ENCODE peak calls at places on chromosomes 6 and 20, in four cellular contexts. G, D, Z and O are unnamed samples.
A peak's percentile ranks its signal among the peaks of the same experiment; 100 is the strongest.

GRCh38 chr6:12592634-12593033 is 123.9 kb upstream of the PHACTR1 start:
- DNase-seq in Z (no peak), G (no peak), D (no peak), O (no peak)

GRCh38 chr6:21354805-21355238 is 238.7 kb upstream of the SOX4 start:
- DNase-seq in Z (no peak), D (no peak), G (no peak), O (no peak)

GRCh38 chr20:50676888-50677287 is 14.5 kb downstream of the RIPOR3 start:
- DNase-seq in G (no peak), D (no peak), Z (no peak), O (no peak)

GRCh38 chr6:135985471-135985870 is 134.0 kb downstream of the PDE7B start:
- DNase-seq in G (no peak), Z (no peak), D (no peak), O (no peak)

GRCh38 chr6:165889636-165890403 is 226.8 kb upstream of the PDE10A start:
- DNase-seq in D (no peak), G (peak; percentile 25), Z (no peak), O (no peak)

GRCh38 chr6:25424303-25424702 is 145.1 kb downstream of the CARMIL1 start:
- DNase-seq in Z (no peak), D (no peak), G (no peak), O (no peak)

GRCh38 chr20:51930775-51931174 is 128.5 kb upstream of the SALL4 start:
- DNase-seq in D (peak; percentile 11), Z (peak; percentile 50), G (peak; percentile 23), O (no peak)

GRCh38 chr6:162705736-162706135 is 21.8 kb downstream of the PRKN start:
- DNase-seq in G (no peak), D (no peak), Z (no peak), O (no peak)

GRCh38 chr6:109393882-109394281 is 11.6 kb upstream of the CD164 start:
- DNase-seq in D (no peak), Z (no peak), G (no peak), O (no peak)

DNA sequence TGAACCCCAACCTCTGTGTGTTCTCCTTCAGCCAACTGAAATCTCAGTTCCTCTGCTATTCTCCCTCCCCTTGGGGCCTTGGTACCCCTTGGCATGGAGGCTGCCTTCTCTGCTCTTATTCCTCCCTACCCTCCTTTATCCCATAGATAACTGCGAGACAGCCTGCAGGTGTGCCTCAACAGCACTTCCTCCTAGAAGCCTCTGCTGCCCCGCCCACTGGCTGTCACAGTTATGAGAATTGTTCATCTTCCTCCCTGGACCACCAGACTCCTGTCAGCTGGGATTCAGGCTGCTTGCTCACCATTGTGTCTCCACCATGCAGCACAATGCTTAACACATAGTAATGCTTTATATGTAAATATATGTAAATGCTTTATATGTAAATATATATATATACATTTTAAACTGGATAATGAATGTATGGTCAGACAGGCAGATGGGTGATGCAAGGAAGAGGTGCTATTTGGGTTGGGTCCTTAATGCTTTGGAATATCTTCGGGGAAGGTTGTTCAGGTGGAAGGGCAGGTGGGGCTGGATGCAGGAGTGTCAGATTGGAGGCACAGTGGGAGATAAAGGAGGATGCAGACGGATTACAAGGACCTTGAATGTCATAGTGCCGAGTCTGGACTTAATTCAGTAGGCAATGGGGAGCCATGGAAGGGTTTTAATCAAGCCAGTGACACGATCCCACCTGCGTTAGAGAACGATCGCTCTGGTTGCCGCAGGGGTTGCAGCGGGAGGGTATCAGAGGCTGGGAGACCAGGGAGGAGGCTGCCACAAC is 4.9 kb downstream of the CDH22 start:
- DNase-seq in D (no peak), Z (no peak), G (no peak), O (no peak)
- H3K27me3 ChIP-seq in D (peaks cover 40% of the 10 kb centered on the region), Z (peaks cover 14% of the 10 kb centered on the region), G (peaks cover 53% of the 10 kb centered on the region), O (peaks cover 14% of the 10 kb centered on the region)

GRCh38 chr6:324729-325125 is 32.4 kb downstream of the DUSP22 start:
- DNase-seq in G (no peak), Z (no peak), D (no peak), O (no peak)
- H3K27me3 ChIP-seq in G (no peaks in the 10 kb centered on the region), Z (no peaks in the 10 kb centered on the region), D (no peaks in the 10 kb centered on the region), O (no peaks in the 10 kb centered on the region)

DNA sequence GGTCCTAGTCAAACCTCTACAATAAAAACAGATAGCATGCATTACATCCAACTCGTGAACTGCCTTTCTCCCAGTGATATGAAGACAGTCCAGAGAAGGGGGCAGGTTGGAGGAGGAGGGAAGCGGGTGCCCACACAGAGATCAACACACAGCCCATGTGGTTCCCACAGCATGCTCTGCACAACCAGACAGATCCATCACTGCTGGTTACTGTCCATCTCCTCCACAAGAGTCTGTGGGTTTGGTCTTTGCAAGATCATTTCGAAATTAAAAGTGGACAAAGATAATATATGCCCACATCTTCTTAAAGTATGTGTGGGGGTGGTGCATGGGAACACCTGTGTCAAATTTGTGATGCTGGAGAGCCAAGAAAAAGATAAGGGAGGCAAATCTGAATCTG is 215.5 kb downstream of the GMDS start:
- DNase-seq in Z (no peak), G (no peak), D (no peak), O (no peak)
- H3K27me3 ChIP-seq in Z (no peaks in the 10 kb centered on the region), G (no peaks in the 10 kb centered on the region), D (no peaks in the 10 kb centered on the region), O (no peaks in the 10 kb centered on the region)

DNA sequence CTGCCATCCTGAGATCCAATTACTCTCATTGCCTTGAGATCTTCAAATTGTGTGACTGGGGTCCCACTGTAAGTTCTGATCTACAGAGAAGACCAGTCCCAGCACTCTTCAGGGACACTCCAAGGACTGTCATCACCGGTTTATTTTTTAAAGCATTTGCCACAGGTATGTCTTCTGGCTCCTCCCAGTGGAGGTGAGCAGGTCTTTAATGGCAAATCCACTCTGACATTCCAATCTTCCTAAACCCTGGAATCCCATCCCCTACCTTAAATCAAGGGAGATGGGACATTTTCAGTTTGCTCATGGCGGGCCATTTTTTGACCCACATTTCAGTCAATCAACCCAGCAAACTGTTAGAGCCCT is 35.2 kb upstream of the IYD start:
- DNase-seq in Z (no peak), G (no peak), D (no peak), O (no peak)
- H3K27me3 ChIP-seq in Z (no peaks in the 10 kb centered on the region), G (no peaks in the 10 kb centered on the region), D (peaks cover 2% of the 10 kb centered on the region), O (no peaks in the 10 kb centered on the region)